ENCODE peak calls at places on chromosomes 11 and 22, in four cellular contexts. K, Y, E and T are unnamed samples.

GRCh38 chr11:94754819-94755218 is 13.3 kb upstream of the AMOTL1 start:
- DNase-seq in Y (no peak), E (no peak), K (no peak), T (no peak)

GRCh38 chr22:26616650-26617049 is 1.2 kb downstream of the CRYBB1 start:
- DNase-seq in Y (no peak), K (no peak), E (no peak), T (no peak)

GRCh38 chr11:95925011-95925410 is 1.1 kb upstream of the MTMR2 start:
- DNase-seq in Y (no peak), K (no peak), E (no peak), T (no peak)

GRCh38 chr11:114135737-114136151 is 76.2 kb downstream of the ZBTB16 start:
- DNase-seq in E (no peak), Y (no peak), K (no peak), T (no peak)

GRCh38 chr11:73323464-73323863 is 15.4 kb downstream of the ARHGEF17 start:
- DNase-seq in Y (no peak), E (no peak), K (no peak), T (peak)

GRCh38 chr11:71342951-71343827 is 90.8 kb upstream of the SHANK2 start:
- DNase-seq in K (no peak), E (peak), Y (no peak), T (peak)

GRCh38 chr11:111449696-111450479 is 62.3 kb downstream of the BTG4 start:
- DNase-seq in E (no peak), K (no peak), Y (no peak), T (no peak)

GRCh38 chr11:69538840-69539239 is 57.4 kb downstream of the LINC01488 start:
- DNase-seq in K (no peak), Y (no peak), E (no peak), T (no peak)

GRCh38 chr11:63896071-63896470 is 20.9 kb downstream of the RCOR2 start:
- DNase-seq in E (no peak), Y (no peak), K (no peak), T (no peak)

GRCh38 chr11:35590412-35590811 is 27.8 kb upstream of the FJX1 start:
- DNase-seq in E (no peak), K (no peak), Y (no peak), T (no peak)

GRCh38 chr11:97364047-97364446 is 974.2 kb downstream of the JRKL start:
- DNase-seq in Y (no peak), E (no peak), K (no peak), T (no peak)

GRCh38 chr11:120137187-120137610 is 714 bp downstream of the TRIM29 start:
- DNase-seq in E (no peak), Y (no peak), K (no peak), T (no peak)

GRCh38 chr22:17339095-17339693 is 30.1 kb upstream of the CECR2 start:
- DNase-seq in Y (no peak), K (no peak), E (no peak), T (no peak)

GRCh38 chr22:37371491-37371890 is 55.8 kb downstream of the ELFN2 start:
- DNase-seq in Y (no peak), E (no peak), K (no peak), T (no peak)

GRCh38 chr11:114609429-114609828 is 13.8 kb upstream of the NXPE4 start:
- DNase-seq in E (no peak), K (no peak), Y (no peak), T (no peak)

GRCh38 chr22:46049726-46050450 is 72.9 kb upstream of the WNT7B start:
- DNase-seq in K (no peak), Y (no peak), E (no peak), T (peak)

GRCh38 chr11:118889796-118890195 is 6.1 kb downstream of the CXCR5 start:
- DNase-seq in E (no peak), K (no peak), Y (no peak), T (peak)

GRCh38 chr11:119567667-119568582 is 145.0 kb upstream of the THY1 start:
- DNase-seq in Y (no peak), E (no peak), K (peak), T (no peak)

GRCh38 chr22:27435839-27436581 is 365.5 kb downstream of the MN1 start:
- DNase-seq in E (no peak), K (no peak), Y (no peak), T (peak)

GRCh38 chr11:62543680-62544444 is 2.7 kb downstream of the AHNAK start:
- DNase-seq in Y (no peak), K (no peak), E (no peak), T (peak)

GRCh38 chr11:133082851-133083488 is 449.3 kb downstream of the OPCML start:
- DNase-seq in K (no peak), E (peak), Y (peak), T (peak)

GRCh38 chr11:69881467-69882269 is 62.5 kb upstream of the FGF3 start:
- DNase-seq in K (no peak), E (no peak), Y (no peak), T (peak)

GRCh38 chr11:568306-569259 is 7.7 kb upstream of the PHRF1 start:
- DNase-seq in K (peak), Y (peak), E (peak), T (peak)

GRCh38 chr11:211295-211694 is 3.8 kb downstream of the RIC8A start:
- DNase-seq in K (no peak), E (no peak), Y (no peak), T (peak)

GRCh38 chr11:128400382-128401203 is 186.8 kb downstream of the ETS1 start:
- DNase-seq in K (peak), E (no peak), Y (no peak), T (no peak)

GRCh38 chr11:33135216-33135615 is 26.1 kb downstream of the CSTF3 start:
- DNase-seq in K (peak), E (no peak), Y (no peak), T (no peak)

GRCh38 chr11:92717240-92717639 is 252.2 kb upstream of the MTNR1B start:
- DNase-seq in E (no peak), K (no peak), Y (no peak), T (no peak)

GRCh38 chr22:39332441-39333064 is 13.1 kb upstream of the RPL3 start:
- DNase-seq in K (no peak), E (no peak), Y (no peak), T (no peak)

GRCh38 chr11:90204832-90205646 is 17.8 kb downstream of the CHORDC1 start:
- DNase-seq in E (peak), K (no peak), Y (no peak), T (no peak)

GRCh38 chr11:7651140-7651551 is 22.2 kb downstream of the CYB5R2 start:
- DNase-seq in K (no peak), E (no peak), Y (no peak), T (no peak)

GRCh38 chr22:36398602-36399472 is 11.1 kb upstream of the MYH9 start:
- DNase-seq in K (no peak), E (no peak), Y (no peak), T (no peak)

GRCh38 chr11:99592241-99592640 is 571.5 kb downstream of the CNTN5 start:
- DNase-seq in K (no peak), Y (no peak), E (no peak), T (no peak)

GRCh38 chr11:123135863-123136446 is 59.1 kb downstream of the CLMP start:
- DNase-seq in Y (no peak), E (no peak), K (no peak), T (no peak)